ENCODE peak calls at places on chromosome 10, in four cellular contexts. S is cardiac muscle cell, G is endodermal cell, N is adrenal gland. P is an unnamed sample.

GRCh38 chr10:58220769-58221448 is 46.8 kb downstream of the IPMK start:
- DNase-seq in S (no peak), G (no peak), N (no peak), P (no peak)

GRCh38 chr10:27041196-27041595 is 59.1 kb downstream of the ANKRD26 start:
- DNase-seq in S (no peak), G (no peak), N (no peak), P (no peak)

GRCh38 chr10:31090894-31091607 is 59.4 kb upstream of the ZNF438 start:
- DNase-seq in S (no peak), G (no peak), N (no peak), P (no peak)

GRCh38 chr10:68099736-68100135 is 9.6 kb upstream of the MYPN start:
- DNase-seq in S (no peak), G (no peak), N (no peak), P (peak; percentile 60)

GRCh38 chr10:5547934-5548660 is 23.3 kb downstream of the CALML3 start:
- DNase-seq in S (no peak), G (no peak), N (no peak), P (no peak)

GRCh38 chr10:86100581-86101061 is 266.0 kb downstream of the GRID1 start:
- DNase-seq in S (peak; percentile 42), G (peak; percentile 59), N (no peak), P (peak; percentile 5)

GRCh38 chr10:99234067-99234738 is 1.4 kb downstream of the HPSE2 start:
- DNase-seq in S (peak; percentile 66), G (peak; percentile 84), N (peak; percentile 26), P (no peak)

GRCh38 chr10:23310443-23310842 is 34.2 kb downstream of the C10orf67 start:
- DNase-seq in S (peak; percentile 12), G (no peak), N (no peak), P (no peak)

GRCh38 chr10:121792198-121792597 is 135.6 kb downstream of the ATE1 start:
- DNase-seq in S (no peak), G (no peak), N (no peak), P (no peak)

GRCh38 chr10:126405239-126405785 is 17.0 kb upstream of the ADAM12 start:
- DNase-seq in S (no peak), G (no peak), N (no peak), P (peak; percentile 31)

GRCh38 chr10:92886334-92886961 is 38.1 kb downstream of the EXOC6 start:
- DNase-seq in S (no peak), G (no peak), N (no peak), P (no peak)

GRCh38 chr10:47033541-47034270 is 122.5 kb downstream of the PTPN20 start:
- DNase-seq in S (no peak), G (peak; percentile 15), N (no peak), P (no peak)

GRCh38 chr10:44628921-44629320 is 244.0 kb upstream of the CXCL12 start:
- DNase-seq in S (no peak), G (no peak), N (peak; percentile 26), P (no peak)

GRCh38 chr10:33643042-33643441 is 308.6 kb upstream of the NRP1 start:
- DNase-seq in S (no peak), G (no peak), N (no peak), P (peak; percentile 4)

GRCh38 chr10:16919076-16919972 is 102.1 kb upstream of the RSU1 start:
- DNase-seq in S (no peak), G (no peak), N (no peak), P (no peak)

GRCh38 chr10:69375307-69376151 is 41.2 kb downstream of the TACR2 start:
- DNase-seq in S (peak; percentile 49), G (peak; percentile 95), N (no peak), P (peak; percentile 46)

GRCh38 chr10:96357038-96357620 is 1.7 kb downstream of the OPALIN start:
- DNase-seq in S (no peak), G (no peak), N (no peak), P (no peak)

GRCh38 chr10:93495654-93496321 is 624 bp upstream of the CEP55 start:
- DNase-seq in S (peak; percentile 51), G (peak; percentile 68), N (peak; percentile 35), P (peak; percentile 56)

GRCh38 chr10:79106251-79106650 is 37.5 kb downstream of the ZMIZ1 start:
- DNase-seq in S (no peak), G (no peak), N (no peak), P (no peak)

GRCh38 chr10:49056356-49056755 is 59.0 kb downstream of the VSTM4 start:
- DNase-seq in S (no peak), G (peak; percentile 41), N (peak; percentile 70), P (no peak)

DNA sequence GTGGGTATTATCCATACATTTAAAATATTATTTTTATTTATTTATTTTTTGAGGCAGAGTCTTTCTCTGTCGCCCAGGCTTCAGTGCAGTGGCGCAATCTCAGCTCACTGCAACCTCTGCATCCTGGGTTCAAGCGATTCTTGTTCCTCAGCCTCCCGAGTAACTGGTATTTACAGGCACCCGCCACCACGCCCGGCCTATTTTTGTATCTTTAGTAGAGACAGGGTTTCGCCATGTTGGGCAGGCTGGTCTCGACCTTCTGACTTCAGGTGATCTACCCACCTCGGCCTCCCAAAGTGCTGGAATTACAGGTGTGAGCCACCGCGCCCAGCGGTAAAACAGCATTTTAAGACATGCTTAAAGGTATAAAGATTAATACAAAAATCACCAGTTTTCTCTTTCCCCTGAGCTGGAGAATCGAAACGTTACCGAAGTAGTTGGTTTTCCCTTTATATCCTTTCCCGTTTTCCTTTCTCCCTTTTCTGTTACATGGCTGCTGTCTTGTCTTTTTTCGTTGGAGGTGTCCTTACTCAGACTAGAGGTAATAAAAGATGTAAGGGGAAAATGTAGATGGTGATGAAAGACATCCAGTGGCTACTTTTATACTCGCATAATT is 1.7 kb downstream of the ARL5B start:
- DNase-seq in S (no peak), G (no peak), N (no peak), P (no peak)
- H3K4me3 ChIP-seq in S (peak overlapping the region; percentile 93), G (peak overlapping the region; percentile 95), N (no peak overlapping the region), P (peak overlapping the region; percentile 94)

DNA sequence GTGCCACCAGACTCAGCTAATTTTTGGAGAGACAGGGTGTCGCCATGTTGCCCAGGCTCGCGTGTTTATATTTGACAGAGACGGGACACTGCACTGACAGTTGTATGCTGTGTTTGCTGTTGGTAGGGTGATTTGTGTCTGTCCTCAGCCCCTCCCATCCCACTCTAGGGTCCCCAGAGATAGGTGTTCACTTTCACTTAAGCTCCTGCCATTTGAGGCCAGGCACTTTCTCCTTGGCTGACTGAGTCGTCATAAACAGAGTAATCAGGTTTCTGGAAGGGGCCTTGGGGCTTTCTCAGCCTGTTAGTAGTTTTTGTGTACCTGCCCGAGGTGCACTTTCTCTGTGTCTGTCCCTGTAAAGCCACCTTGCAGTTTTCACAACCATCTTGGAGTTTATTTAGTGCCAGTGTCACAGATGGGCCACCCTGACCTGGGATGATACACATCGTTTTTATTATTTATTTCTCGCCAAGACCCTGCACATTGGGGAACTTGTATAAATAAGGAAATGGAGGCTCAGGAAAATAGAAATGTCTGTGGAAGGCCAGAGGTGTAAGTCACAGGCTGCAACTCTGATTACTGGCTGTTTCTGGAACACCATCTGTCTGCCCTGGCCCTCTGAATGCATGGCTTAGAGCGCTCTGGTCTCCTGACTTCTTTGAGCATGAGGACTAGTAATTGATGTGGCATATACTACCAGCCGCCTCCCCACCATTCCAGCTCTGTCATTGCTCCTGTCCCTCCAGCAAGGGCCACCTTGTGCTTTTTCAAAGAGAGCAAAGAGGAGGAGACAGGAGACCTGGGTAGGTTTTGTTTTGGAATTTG is 81.9 kb upstream of the PDCD4 start:
- DNase-seq in S (no peak), G (no peak), N (no peak), P (no peak)
- H3K27ac ChIP-seq in S (no peak overlapping the region), G (no peak overlapping the region), N (peak overlapping the region; percentile 6), P (no peak overlapping the region)

GRCh38 chr10:12162927-12163326 is 32.8 kb downstream of the NUDT5 start:
- DNase-seq in S (no peak), G (no peak), N (no peak), P (no peak)
- H3K36me3 ChIP-seq in S (peaks cover 73% of the 10 kb centered on the region), G (peaks cover 74% of the 10 kb centered on the region), N (peaks cover 55% of the 10 kb centered on the region), P (peaks cover 79% of the 10 kb centered on the region)

GRCh38 chr10:132249232-132249724 is 58.5 kb downstream of the STK32C start:
- DNase-seq in S (no peak), G (no peak), N (no peak), P (no peak)

GRCh38 chr10:132250456-132251223 is 57.1 kb downstream of the STK32C start:
- DNase-seq in S (no peak), G (no peak), N (no peak), P (no peak)

GRCh38 chr10:132249824-132250375 is 57.9 kb downstream of the STK32C start:
- DNase-seq in S (no peak), G (no peak), N (no peak), P (no peak)

GRCh38 chr10:132247943-132248342 is 59.8 kb downstream of the STK32C start:
- DNase-seq in S (no peak), G (no peak), N (no peak), P (no peak)

DNA sequence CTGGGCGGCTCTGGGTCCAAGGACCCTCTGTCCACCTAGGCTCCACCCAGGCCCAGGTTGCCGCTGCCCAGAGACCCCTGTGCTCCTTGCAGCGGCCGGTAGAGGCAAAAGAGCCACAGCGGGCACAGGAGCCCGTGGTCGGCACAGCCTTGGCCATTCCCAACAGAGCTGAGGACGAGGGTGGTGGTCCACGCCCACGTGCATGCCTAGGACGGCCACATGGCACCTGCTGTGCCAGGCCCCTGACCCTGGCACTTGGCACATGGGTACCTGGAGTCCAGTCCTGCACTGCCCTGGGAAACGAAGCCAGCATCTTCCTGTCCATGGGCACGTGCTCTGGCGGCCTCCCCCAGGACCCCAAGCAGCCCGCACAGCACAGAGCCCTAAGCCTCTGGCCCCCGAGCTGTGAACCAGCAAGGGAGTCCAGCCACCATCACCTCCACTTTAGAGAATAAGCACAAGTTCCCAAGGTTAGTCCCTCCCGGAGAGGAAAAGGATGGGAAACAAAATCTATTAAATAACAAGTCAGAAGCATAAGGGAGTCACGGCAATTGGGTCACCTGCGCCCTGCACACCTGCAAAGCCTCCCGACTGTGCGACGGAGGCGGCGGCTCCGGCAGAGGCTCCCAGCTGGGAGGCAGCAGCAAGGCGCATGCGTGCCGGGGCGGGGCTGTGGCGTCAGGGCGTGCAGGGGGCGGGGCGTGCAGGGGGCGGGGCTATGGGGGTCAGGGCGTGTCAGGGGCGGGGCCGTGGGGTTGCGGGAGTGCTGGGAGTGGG is 59.1 kb downstream of the STK32C start:
- DNase-seq in S (peak; percentile 60), G (peak; percentile 90), N (no peak), P (no peak)
- H3K4me3 ChIP-seq in S (peak overlapping the region; percentile 25), G (peak overlapping the region; percentile 69), N (no peak overlapping the region), P (no peak overlapping the region)

DNA sequence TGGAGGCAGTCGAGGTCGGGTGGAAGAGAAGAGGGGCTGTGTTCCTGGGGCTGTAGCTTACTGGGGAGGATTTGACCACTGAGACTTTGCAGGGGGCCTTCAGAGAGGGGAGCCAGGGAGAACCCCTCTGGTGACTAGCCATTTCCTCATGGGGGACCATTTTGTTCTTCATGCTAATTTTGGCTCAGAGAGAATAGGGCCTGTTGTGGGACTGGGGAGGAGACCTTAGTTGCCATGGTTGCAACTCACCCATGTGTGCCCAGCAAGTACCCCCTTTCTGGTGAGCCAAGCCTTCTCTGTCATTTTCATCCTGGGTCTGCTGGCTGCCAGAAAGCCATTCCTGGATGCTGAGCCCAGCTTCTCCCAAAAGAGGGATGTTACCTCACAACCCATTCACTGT is 120.9 kb downstream of the GRK5 start:
- DNase-seq in S (no peak), G (no peak), N (no peak), P (no peak)
- H3K27ac ChIP-seq in S (no peak overlapping the region), G (no peak overlapping the region), N (no peak overlapping the region), P (no peak overlapping the region)

GRCh38 chr10:1762066-1762465 is 24.7 kb upstream of the ADARB2 start:
- DNase-seq in S (no peak), G (no peak), N (no peak), P (no peak)

DNA sequence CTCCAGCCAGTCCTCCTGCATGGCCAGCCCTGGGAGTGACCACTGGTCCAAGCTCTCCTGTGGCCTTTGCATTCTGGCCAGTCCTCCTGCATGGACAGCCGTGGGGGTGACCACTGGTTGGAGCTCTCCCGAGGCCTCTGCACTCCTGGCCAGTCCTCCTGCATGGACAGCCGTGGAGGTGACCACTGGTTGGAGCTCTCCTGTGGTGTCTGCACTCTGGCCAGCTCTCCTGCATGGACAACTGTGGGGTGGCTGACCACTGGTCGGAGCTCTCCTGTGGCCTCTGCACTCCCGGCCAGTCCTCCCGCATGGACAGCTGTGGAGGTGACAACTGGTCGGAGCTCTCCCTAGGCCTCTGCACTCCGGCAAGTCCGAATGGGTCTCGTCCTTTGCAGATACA is 28.7 kb upstream of the ADARB2 start:
- DNase-seq in S (no peak), G (no peak), N (no peak), P (no peak)
- H3K36me3 ChIP-seq in S (no peaks in the 10 kb centered on the region), G (no peaks in the 10 kb centered on the region), N (no peaks in the 10 kb centered on the region), P (no peaks in the 10 kb centered on the region)

P was measured in SJSA1.